ENCODE peak calls at places on chromosomes 13 and 19, in eight cellular contexts. X, C, T, M, Q, G, I and Z are unnamed samples.

GRCh38 chr13:32445461-32445860 is 17.5 kb upstream of the N4BP2L1 start:
- DNase-seq in Q (no peak), I (no peak), X (no peak), T (no peak), C (no peak), G (no peak), M (no peak), Z (no peak)

GRCh38 chr13:34258646-34259386 is 440.9 kb downstream of the RFC3 start:
- DNase-seq in Q (no peak), X (no peak), T (no peak), I (no peak), M (no peak), G (no peak), C (no peak), Z (no peak)

GRCh38 chr19:17370026-17370587 is 7.0 kb downstream of the PLVAP start:
- DNase-seq in I (no peak), T (no peak), X (no peak), G (no peak), C (no peak), Q (no peak), M (no peak), Z (no peak)

GRCh38 chr19:15464394-15465385 is at the start of gene RASAL3:
- DNase-seq in I (peak), T (no peak), G (no peak), X (no peak), Q (no peak), C (no peak), M (no peak), Z (no peak)

GRCh38 chr13:106063591-106064308 is 471.7 kb downstream of the EFNB2 start:
- DNase-seq in C (peak), G (no peak), M (peak), Q (no peak), X (no peak), I (no peak), T (no peak), Z (no peak)

GRCh38 chr19:36963262-36963661 is 47.1 kb downstream of the ZNF568 start:
- DNase-seq in T (no peak), C (no peak), G (no peak), Q (no peak), X (no peak), I (no peak), M (no peak), Z (no peak)

GRCh38 chr13:75181906-75182305 is 300.1 kb downstream of the TBC1D4 start:
- DNase-seq in M (peak), C (peak), Q (no peak), I (no peak), G (no peak), T (peak), X (no peak), Z (no peak)

GRCh38 chr13:112954488-112955270 is 14.3 kb upstream of the MCF2L start:
- DNase-seq in Q (no peak), T (no peak), I (no peak), M (no peak), C (no peak), G (no peak), X (no peak), Z (no peak)

GRCh38 chr19:47663435-47663910 is 49.7 kb upstream of the EHD2 start:
- DNase-seq in I (no peak), C (no peak), T (peak), Q (no peak), X (no peak), G (no peak), M (peak), Z (peak)

GRCh38 chr19:39402417-39403297 is 4.0 kb upstream of the ZFP36 start:
- DNase-seq in T (peak), Q (peak), I (peak), X (peak), M (peak), C (no peak), G (peak), Z (peak)

GRCh38 chr19:16420781-16421386 is 50.9 kb downstream of the EPS15L1 start:
- DNase-seq in Q (no peak), T (no peak), M (no peak), I (no peak), G (no peak), C (no peak), X (no peak), Z (no peak)

GRCh38 chr13:50664961-50665360 is 178.5 kb downstream of the DLEU7 start:
- DNase-seq in M (no peak), T (no peak), X (no peak), G (no peak), I (no peak), C (no peak), Q (no peak), Z (no peak)

GRCh38 chr13:44713793-44714469 is 137.8 kb upstream of the TSC22D1 start:
- DNase-seq in X (no peak), C (peak), G (no peak), T (peak), Q (no peak), I (no peak), M (peak), Z (peak)

GRCh38 chr13:52846567-52847321 is 1.7 kb downstream of the PCDH8 start:
- DNase-seq in I (no peak), X (no peak), M (no peak), T (no peak), C (no peak), Q (peak), G (peak), Z (no peak)

GRCh38 chr13:83298636-83299035 is 583.6 kb downstream of the SLITRK1 start:
- DNase-seq in Q (no peak), M (no peak), X (no peak), G (no peak), I (no peak), C (no peak), T (no peak), Z (no peak)

GRCh38 chr13:78603240-78603947 is at the start of gene POU4F1:
- DNase-seq in M (no peak), I (peak), X (no peak), Q (no peak), C (peak), G (no peak), T (peak), Z (no peak)

GRCh38 chr13:110820311-110820710 is 94.6 kb downstream of the ANKRD10 start:
- DNase-seq in T (no peak), X (no peak), G (no peak), C (no peak), I (no peak), Q (no peak), M (no peak), Z (no peak)

GRCh38 chr13:98089246-98089645 is 53.6 kb upstream of the FARP1 start:
- DNase-seq in G (no peak), X (no peak), M (peak), C (no peak), Q (no peak), T (no peak), I (no peak), Z (no peak)

GRCh38 chr19:50478901-50479715 is 2.5 kb upstream of the GARIN5A start:
- DNase-seq in C (no peak), X (no peak), I (no peak), T (peak), G (no peak), M (peak), Q (no peak), Z (no peak)

GRCh38 chr13:23848639-23849282 is 40.4 kb downstream of the MIPEP start:
- DNase-seq in G (no peak), X (no peak), Q (no peak), C (no peak), M (no peak), T (no peak), I (no peak), Z (no peak)

GRCh38 chr13:48570225-48570828 is 37.4 kb upstream of the RCBTB2 start:
- DNase-seq in X (no peak), Q (no peak), C (no peak), M (no peak), T (no peak), I (no peak), G (no peak), Z (no peak)

GRCh38 chr13:113607477-113608245 is 23.1 kb downstream of the TFDP1 start:
- DNase-seq in G (no peak), C (no peak), M (no peak), X (no peak), I (no peak), T (no peak), Q (no peak), Z (no peak)

GRCh38 chr13:30943881-30944280 is 11.4 kb downstream of the TEX26 start:
- DNase-seq in G (no peak), M (no peak), T (no peak), I (no peak), C (no peak), Q (no peak), X (no peak), Z (no peak)

GRCh38 chr19:13796301-13797057 is 1.2 kb downstream of the ZSWIM4 start:
- DNase-seq in I (no peak), X (peak), C (peak), G (no peak), T (peak), Q (peak), M (peak), Z (peak)

GRCh38 chr19:28289294-28290063 is 923.5 kb downstream of the UQCRFS1 start:
- DNase-seq in Q (peak), X (no peak), I (no peak), T (no peak), M (peak), C (no peak), G (no peak), Z (no peak)

GRCh38 chr19:51338563-51339312 is 3.2 kb downstream of the VSIG10L start:
- DNase-seq in I (peak), T (peak), M (peak), G (peak), Q (peak), X (peak), C (peak), Z (peak)

GRCh38 chr13:101204270-101205011 is 211.9 kb downstream of the NALCN start:
- DNase-seq in T (no peak), C (no peak), I (no peak), X (no peak), M (peak), Q (no peak), G (no peak), Z (no peak)

GRCh38 chr19:10184636-10185035 is 10.1 kb downstream of the DNMT1 start:
- DNase-seq in C (no peak), T (no peak), G (no peak), I (no peak), X (no peak), Q (no peak), M (no peak), Z (peak)

GRCh38 chr13:33347866-33348265 is 62.3 kb upstream of the STARD13 start:
- DNase-seq in X (no peak), M (peak), T (no peak), G (no peak), I (no peak), C (no peak), Q (no peak), Z (no peak)

GRCh38 chr19:56053596-56053995 is 67.0 kb downstream of the NLRP5 start:
- DNase-seq in C (no peak), G (no peak), I (no peak), T (no peak), M (no peak), X (no peak), Q (no peak), Z (no peak)